ENCODE peak calls at places on chromosomes 5 and 9, in seven cellular contexts. F is foreskin keratinocyte, T is COR-L47, O is NCI-H2171 treated with DMSO at 0.1 percent for 48 hours, C is GDM1, J is kidney tubule cell, K is midbrain. H is an unnamed sample.

GRCh38 chr9:4327504-4328191 is 27.8 kb upstream of the GLIS3 start:
- DNase-seq in C (no peak), J (peak; percentile 50), T (no peak), K (no peak), F (peak; percentile 24), O (no peak), H (no peak)

GRCh38 chr5:11383506-11384095 is 520.6 kb downstream of the CTNND2 start:
- DNase-seq in F (no peak), C (no peak), O (peak; percentile 99), T (peak; percentile 2), K (peak; percentile 17), J (no peak), H (peak; percentile 98)

GRCh38 chr5:32232441-32233219 is 58.5 kb upstream of the GOLPH3 start:
- DNase-seq in O (peak; percentile 61), T (peak; percentile 61), J (peak; percentile 71), K (peak; percentile 88), F (peak; percentile 38), C (peak; percentile 79), H (peak; percentile 17)

GRCh38 chr5:57492632-57493031 is 10.0 kb upstream of the ACTBL2 start:
- DNase-seq in F (no peak), T (no peak), K (no peak), O (no peak), C (no peak), J (peak; percentile 18), H (no peak)

GRCh38 chr5:99879791-99880511 is 655.2 kb upstream of the FAM174A start:
- DNase-seq in O (no peak), K (no peak), J (no peak), T (no peak), F (no peak), C (no peak), H (peak; percentile 82)

GRCh38 chr5:55633574-55634203 is 78.4 kb downstream of the SLC38A9 start:
- DNase-seq in C (no peak), J (peak; percentile 83), O (no peak), F (peak; percentile 11), K (no peak), T (no peak), H (no peak)

GRCh38 chr5:33842456-33842855 is 49.3 kb downstream of the ADAMTS12 start:
- DNase-seq in K (no peak), C (no peak), O (no peak), T (no peak), F (no peak), J (no peak), H (no peak)

GRCh38 chr9:127186799-127187198 is 64.4 kb upstream of the ANGPTL2 start:
- DNase-seq in C (no peak), F (no peak), K (no peak), J (no peak), T (no peak), O (no peak), H (no peak)

GRCh38 chr5:113520429-113520828 is 6.9 kb downstream of the YTHDC2 start:
- DNase-seq in C (no peak), O (no peak), J (peak; percentile 54), T (no peak), K (no peak), F (peak; percentile 52), H (no peak)

GRCh38 chr5:155189476-155189875 is 175.9 kb downstream of the KIF4B start:
- DNase-seq in K (no peak), J (no peak), F (no peak), O (no peak), T (no peak), C (no peak), H (no peak)

H was measured in NCI-H524 treated with DMSO at 0.1 percent for 48 hours.